ENCODE peak calls at places on chromosomes 11 and 22, in five cellular contexts. One of them, this sample, is unnamed.
A peak's percentile ranks its signal among the peaks of the same experiment; 100 is the strongest.

GRCh38 chr22:17779286-17780115 is 5.2 kb upstream of the BID start:
- DNase-seq in neuronal stem cell: no peak
- DNase-seq in H9: no peak
- DNase-seq in IMR-90: no peak
- DNase-seq in H1: no peak
- DNase-seq in this sample: no peak

GRCh38 chr11:27555264-27555663 is 48.7 kb upstream of the LIN7C start:
- DNase-seq in neuronal stem cell: no peak
- DNase-seq in H9: no peak
- DNase-seq in IMR-90: no peak
- DNase-seq in H1: no peak
- DNase-seq in this sample: no peak

GRCh38 chr11:697028-697491 is 1.4 kb downstream of the TMEM80 start:
- DNase-seq in neuronal stem cell: no peak
- DNase-seq in H9: no peak
- DNase-seq in IMR-90: peak; percentile 90
- DNase-seq in H1: no peak
- DNase-seq in this sample: no peak

GRCh38 chr11:97761175-97761574 is 1259.6 kb upstream of the CNTN5 start:
- DNase-seq in neuronal stem cell: no peak
- DNase-seq in H9: no peak
- DNase-seq in IMR-90: no peak
- DNase-seq in H1: no peak
- DNase-seq in this sample: no peak

GRCh38 chr11:70871881-70872280 is 380.5 kb downstream of the SHANK2 start:
- DNase-seq in neuronal stem cell: no peak
- DNase-seq in H9: no peak
- DNase-seq in IMR-90: peak; percentile 30
- DNase-seq in H1: no peak
- DNase-seq in this sample: no peak

GRCh38 chr22:38135133-38135706 is 24.7 kb upstream of the BAIAP2L2 start:
- DNase-seq in neuronal stem cell: no peak
- DNase-seq in H9: no peak
- DNase-seq in IMR-90: peak; percentile 90
- DNase-seq in H1: no peak
- DNase-seq in this sample: no peak

GRCh38 chr11:8229299-8230177 is 34.1 kb downstream of the LMO1 start:
- DNase-seq in neuronal stem cell: no peak
- DNase-seq in H9: no peak
- DNase-seq in IMR-90: no peak
- DNase-seq in H1: no peak
- DNase-seq in this sample: no peak

GRCh38 chr11:57335343-57336110 is at the start of gene SSRP1:
- DNase-seq in neuronal stem cell: peak; percentile 73
- DNase-seq in H9: peak; percentile 84
- DNase-seq in IMR-90: peak; percentile 83
- DNase-seq in H1: peak; percentile 82
- DNase-seq in this sample: peak; percentile 95

GRCh38 chr11:96579642-96580041 is 189.8 kb downstream of the JRKL start:
- DNase-seq in neuronal stem cell: no peak
- DNase-seq in H9: no peak
- DNase-seq in IMR-90: no peak
- DNase-seq in H1: no peak
- DNase-seq in this sample: no peak

GRCh38 chr11:60855726-60856633 is at the start of gene PTGDR2:
- DNase-seq in neuronal stem cell: no peak
- DNase-seq in H9: no peak
- DNase-seq in IMR-90: no peak
- DNase-seq in H1: no peak
- DNase-seq in this sample: no peak

GRCh38 chr11:76209956-76210885 is 3.9 kb upstream of the WNT11 start:
- DNase-seq in neuronal stem cell: peak; percentile 51
- DNase-seq in H9: no peak
- DNase-seq in IMR-90: peak; percentile 74
- DNase-seq in H1: peak; percentile 62
- DNase-seq in this sample: peak; percentile 38

GRCh38 chr11:113082501-113082900 is 121.3 kb downstream of the NCAM1 start:
- DNase-seq in neuronal stem cell: no peak
- DNase-seq in H9: no peak
- DNase-seq in IMR-90: no peak
- DNase-seq in H1: no peak
- DNase-seq in this sample: no peak

GRCh38 chr11:62532096-62532495 is 14.5 kb downstream of the AHNAK start:
- DNase-seq in neuronal stem cell: no peak
- DNase-seq in H9: no peak
- DNase-seq in IMR-90: no peak
- DNase-seq in H1: no peak
- DNase-seq in this sample: no peak

GRCh38 chr11:62535802-62536201 is 10.8 kb downstream of the AHNAK start:
- DNase-seq in neuronal stem cell: no peak
- DNase-seq in H9: no peak
- DNase-seq in IMR-90: no peak
- DNase-seq in H1: no peak
- DNase-seq in this sample: no peak

GRCh38 chr11:62536301-62536957 is 10.2 kb downstream of the AHNAK start:
- DNase-seq in neuronal stem cell: no peak
- DNase-seq in H9: no peak
- DNase-seq in IMR-90: no peak
- DNase-seq in H1: no peak
- DNase-seq in this sample: no peak

GRCh38 chr11:62538470-62539237 is 8.0 kb downstream of the AHNAK start:
- DNase-seq in neuronal stem cell: no peak
- DNase-seq in H9: no peak
- DNase-seq in IMR-90: no peak
- DNase-seq in H1: no peak
- DNase-seq in this sample: no peak

GRCh38 chr11:62534779-62535545 is 11.6 kb downstream of the AHNAK start:
- DNase-seq in neuronal stem cell: no peak
- DNase-seq in H9: no peak
- DNase-seq in IMR-90: no peak
- DNase-seq in H1: no peak
- DNase-seq in this sample: no peak
- H2BK15ac ChIP-seq in neuronal stem cell: no peak overlapping the region
- H2BK15ac ChIP-seq in H9: no peak overlapping the region
- H2BK15ac ChIP-seq in IMR-90: no peak overlapping the region
- H2BK15ac ChIP-seq in H1: no peak overlapping the region
- H2BK15ac ChIP-seq in this sample: no peak overlapping the region

DNA sequence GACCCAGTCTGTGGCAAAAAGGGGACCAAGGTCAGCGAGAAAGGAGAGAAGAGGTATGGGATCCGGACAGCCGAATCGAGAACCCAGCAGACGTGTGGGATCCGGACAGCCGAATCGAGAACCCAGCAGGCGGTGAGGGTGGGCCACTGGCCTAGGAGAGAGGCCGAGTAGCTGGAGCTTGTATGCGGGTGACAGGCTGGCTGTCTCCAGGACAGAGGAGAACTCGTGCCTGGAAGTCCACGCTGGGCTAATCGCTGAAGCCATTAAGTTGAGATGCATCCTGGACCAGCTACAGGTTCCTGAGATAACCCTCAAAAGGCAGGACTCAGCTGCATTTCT is 6.0 kb downstream of the CERK start:
- DNase-seq in neuronal stem cell: no peak
- DNase-seq in H9: no peak
- DNase-seq in IMR-90: no peak
- DNase-seq in H1: no peak
- DNase-seq in this sample: no peak
- H3K4me1 ChIP-seq in neuronal stem cell: peaks cover 29% of the 10 kb centered on the region
- H3K4me1 ChIP-seq in H9: peaks cover 9% of the 10 kb centered on the region
- H3K4me1 ChIP-seq in IMR-90: peaks cover 36% of the 10 kb centered on the region
- H3K4me1 ChIP-seq in H1: peaks cover 17% of the 10 kb centered on the region
- H3K4me1 ChIP-seq in this sample: peaks cover 9% of the 10 kb centered on the region

GRCh38 chr11:14499178-14499559 is 442 bp downstream of the COPB1 start:
- DNase-seq in neuronal stem cell: no peak
- DNase-seq in H9: peak; percentile 35
- DNase-seq in IMR-90: peak; percentile 10
- DNase-seq in H1: no peak
- DNase-seq in this sample: no peak
- H3K27ac ChIP-seq in neuronal stem cell: peak overlapping the region; percentile 87
- H3K27ac ChIP-seq in H9: no peak overlapping the region
- H3K27ac ChIP-seq in IMR-90: peak overlapping the region; percentile 96
- H3K27ac ChIP-seq in H1: peak overlapping the region; percentile 6
- H3K27ac ChIP-seq in this sample: no peak overlapping the region

GRCh38 chr22:20141186-20142077 is 9.4 kb downstream of the CCDC188 start:
- DNase-seq in neuronal stem cell: no peak
- DNase-seq in H9: no peak
- DNase-seq in IMR-90: peak; percentile 82
- DNase-seq in H1: no peak
- DNase-seq in this sample: peak; percentile 40

GRCh38 chr22:20142711-20143621 is 7.9 kb downstream of the CCDC188 start:
- DNase-seq in neuronal stem cell: no peak
- DNase-seq in H9: no peak
- DNase-seq in IMR-90: no peak
- DNase-seq in H1: no peak
- DNase-seq in this sample: no peak

GRCh38 chr22:20145832-20146223 is 5.0 kb downstream of the CCDC188 start:
- DNase-seq in neuronal stem cell: no peak
- DNase-seq in H9: no peak
- DNase-seq in IMR-90: no peak
- DNase-seq in H1: no peak
- DNase-seq in this sample: no peak

GRCh38 chr22:20145206-20145831 is 5.5 kb downstream of the CCDC188 start:
- DNase-seq in neuronal stem cell: no peak
- DNase-seq in H9: no peak
- DNase-seq in IMR-90: no peak
- DNase-seq in H1: no peak
- DNase-seq in this sample: no peak

GRCh38 chr22:20143883-20144665 is 6.8 kb downstream of the CCDC188 start:
- DNase-seq in neuronal stem cell: no peak
- DNase-seq in H9: no peak
- DNase-seq in IMR-90: no peak
- DNase-seq in H1: no peak
- DNase-seq in this sample: no peak
- H2BK15ac ChIP-seq in neuronal stem cell: no peak overlapping the region
- H2BK15ac ChIP-seq in H9: no peak overlapping the region
- H2BK15ac ChIP-seq in IMR-90: no peak overlapping the region
- H2BK15ac ChIP-seq in H1: no peak overlapping the region
- H2BK15ac ChIP-seq in this sample: no peak overlapping the region

DNA sequence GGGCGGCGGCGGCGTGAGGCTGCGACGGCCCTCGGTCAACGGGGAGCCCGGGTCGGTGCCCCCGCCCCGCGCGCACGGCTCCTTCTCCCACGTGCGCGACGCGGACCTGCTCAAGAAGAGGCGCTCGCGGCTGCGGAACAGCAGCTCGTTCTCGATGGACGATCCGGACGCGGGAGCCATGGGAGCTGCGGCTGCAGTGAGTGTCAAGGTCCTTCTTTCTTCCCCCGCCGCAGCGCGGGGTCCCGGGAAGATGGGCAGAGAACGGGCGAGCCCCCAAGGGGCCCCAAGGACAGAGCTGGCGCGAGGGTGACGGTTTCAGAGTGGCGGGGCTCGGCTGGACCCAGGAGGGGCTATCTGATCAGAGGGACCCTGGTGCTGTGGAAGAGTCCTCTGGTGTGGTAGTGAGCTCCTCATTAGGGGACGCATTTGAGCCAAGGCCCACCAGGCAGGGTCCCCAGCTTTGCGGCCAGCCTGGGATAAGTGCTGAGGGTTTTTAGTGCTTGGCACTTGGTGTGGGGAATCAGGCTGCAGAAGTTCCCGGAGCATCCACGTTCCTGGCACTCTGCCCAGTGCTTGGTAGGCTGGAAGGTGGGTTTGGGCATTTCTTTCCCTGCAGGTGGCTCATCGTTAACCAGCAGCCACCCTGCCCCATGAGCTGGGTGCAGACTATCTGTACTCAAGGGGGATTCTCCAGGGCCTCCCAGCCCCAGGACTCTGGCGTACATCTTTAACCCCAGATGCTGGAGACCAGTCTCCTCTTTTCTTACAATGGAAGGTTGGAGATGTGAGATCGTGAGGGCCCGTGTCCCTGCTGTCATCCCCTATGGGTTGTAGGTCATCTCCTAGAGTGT is 9.8 kb downstream of the EHBP1L1 start:
- DNase-seq in neuronal stem cell: no peak
- DNase-seq in H9: no peak
- DNase-seq in IMR-90: no peak
- DNase-seq in H1: no peak
- DNase-seq in this sample: no peak
- H3K4me1 ChIP-seq in neuronal stem cell: peaks cover 28% of the 10 kb centered on the region
- H3K4me1 ChIP-seq in H9: no peaks in the 10 kb centered on the region
- H3K4me1 ChIP-seq in IMR-90: peaks cover 4% of the 10 kb centered on the region
- H3K4me1 ChIP-seq in H1: peaks cover 7% of the 10 kb centered on the region
- H3K4me1 ChIP-seq in this sample: no peaks in the 10 kb centered on the region

DNA sequence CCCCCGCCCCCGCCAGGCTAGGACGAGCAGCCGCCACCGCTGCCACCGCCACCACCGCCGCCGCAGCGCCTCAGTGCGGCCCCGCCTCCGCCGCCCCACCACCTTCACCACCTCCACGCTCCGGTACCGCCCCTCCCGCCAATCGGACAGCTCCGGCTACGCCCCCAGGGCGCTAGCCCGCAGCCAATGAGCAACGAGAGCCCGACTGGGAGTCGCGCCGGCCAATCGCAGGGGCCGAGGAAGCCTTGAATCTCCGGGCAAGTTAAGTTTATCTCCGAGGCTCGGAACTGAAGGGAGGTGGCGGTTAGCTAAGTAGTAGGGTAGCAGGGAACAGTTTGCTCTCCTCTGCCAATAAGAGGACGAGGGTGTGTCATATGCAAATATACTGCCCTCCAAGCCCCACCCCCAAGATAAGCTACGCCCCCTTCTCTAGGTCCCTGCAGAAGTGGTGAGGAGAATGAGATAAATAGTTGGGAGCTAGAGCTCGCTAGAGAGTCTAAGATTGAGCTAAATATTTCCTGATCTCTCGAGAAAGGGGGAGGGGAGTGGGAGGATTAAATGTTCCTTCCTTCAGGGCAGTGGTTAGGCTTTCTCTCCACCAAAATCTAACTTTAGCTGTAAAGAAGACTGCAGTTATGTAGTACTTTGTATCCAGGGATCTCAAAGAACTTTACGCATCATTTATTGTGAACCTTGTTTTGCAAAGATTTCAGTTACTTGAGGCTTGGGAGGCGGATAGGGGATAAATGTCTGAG is at the start of gene SESN3:
- DNase-seq in neuronal stem cell: peak; percentile 98
- DNase-seq in H9: peak; percentile 99
- DNase-seq in IMR-90: peak; percentile 96
- DNase-seq in H1: peak; percentile 97
- DNase-seq in this sample: peak; percentile 100
- H3K27ac ChIP-seq in neuronal stem cell: peak within 1 kb of the TSS; percentile 80
- H3K27ac ChIP-seq in H9: no peak within 1 kb of the TSS
- H3K27ac ChIP-seq in IMR-90: peak within 1 kb of the TSS; percentile 81
- H3K27ac ChIP-seq in H1: peak within 1 kb of the TSS; percentile 38
- H3K27ac ChIP-seq in this sample: no peak within 1 kb of the TSS

This sample was measured in mesendoderm.